ENCODE peak calls at places on chromosomes 3 and 15, in six cellular contexts. G is HCT116, T is H1, B is K562, Y is HepG2, L is GM12878. J is an unnamed sample.
A peak's percentile ranks its signal among the peaks of the same experiment; 100 is the strongest.

GRCh38 chr15:47998523-47999113 is 122.2 kb upstream of the SLC24A5 start:
- DNase-seq in G (no peak), T (no peak), B (no peak), Y (no peak), L (no peak), J (no peak)

GRCh38 chr3:18648163-18648562 is 223.0 kb upstream of the SATB1 start:
- DNase-seq in G (no peak), T (no peak), B (no peak), Y (no peak), L (no peak), J (no peak)

GRCh38 chr15:31379577-31379976 is 52.9 kb downstream of the KLF13 start:
- DNase-seq in G (no peak), T (no peak), B (no peak), Y (no peak), L (no peak), J (no peak)

GRCh38 chr15:100726426-100727190 is 124.2 kb downstream of the ASB7 start:
- DNase-seq in G (no peak), T (no peak), B (no peak), Y (no peak), L (no peak), J (no peak)

GRCh38 chr3:36832406-36832805 is 68.1 kb upstream of the DCLK3 start:
- DNase-seq in G (no peak), T (no peak), B (no peak), Y (no peak), L (no peak), J (no peak)

GRCh38 chr3:12471228-12471627 is 13.1 kb upstream of the TSEN2 start:
- DNase-seq in G (peak; percentile 92), T (no peak), B (no peak), Y (peak; percentile 36), L (no peak), J (no peak)

GRCh38 chr3:114313426-114313825 is 19.6 kb downstream of the TIGIT start:
- DNase-seq in G (no peak), T (no peak), B (no peak), Y (no peak), L (no peak), J (no peak)

GRCh38 chr15:46786886-46787285 is 930.4 kb upstream of the SEMA6D start:
- DNase-seq in G (no peak), T (no peak), B (no peak), Y (no peak), L (no peak), J (no peak)

GRCh38 chr3:94417963-94418455 is 355.1 kb downstream of the NSUN3 start:
- DNase-seq in G (no peak), T (no peak), B (no peak), Y (no peak), L (no peak), J (no peak)

GRCh38 chr3:105503191-105503593 is 136.5 kb downstream of the ALCAM start:
- DNase-seq in G (no peak), T (no peak), B (no peak), Y (peak; percentile 95), L (no peak), J (no peak)

GRCh38 chr3:119343719-119344118 is 49.5 kb downstream of the ARHGAP31 start:
- DNase-seq in G (no peak), T (no peak), B (no peak), Y (no peak), L (no peak), J (no peak)

GRCh38 chr3:129614927-129615363 is 8.5 kb upstream of the PLXND1 start:
- DNase-seq in G (no peak), T (no peak), B (peak; percentile 56), Y (no peak), L (no peak), J (no peak)

GRCh38 chr3:9183011-9183410 is 66.4 kb downstream of the SRGAP3 start:
- DNase-seq in G (no peak), T (no peak), B (no peak), Y (no peak), L (no peak), J (no peak)

GRCh38 chr3:194395201-194395600 is 3.9 kb downstream of the GP5 start:
- DNase-seq in G (no peak), T (no peak), B (no peak), Y (peak; percentile 24), L (no peak), J (no peak)

DNA sequence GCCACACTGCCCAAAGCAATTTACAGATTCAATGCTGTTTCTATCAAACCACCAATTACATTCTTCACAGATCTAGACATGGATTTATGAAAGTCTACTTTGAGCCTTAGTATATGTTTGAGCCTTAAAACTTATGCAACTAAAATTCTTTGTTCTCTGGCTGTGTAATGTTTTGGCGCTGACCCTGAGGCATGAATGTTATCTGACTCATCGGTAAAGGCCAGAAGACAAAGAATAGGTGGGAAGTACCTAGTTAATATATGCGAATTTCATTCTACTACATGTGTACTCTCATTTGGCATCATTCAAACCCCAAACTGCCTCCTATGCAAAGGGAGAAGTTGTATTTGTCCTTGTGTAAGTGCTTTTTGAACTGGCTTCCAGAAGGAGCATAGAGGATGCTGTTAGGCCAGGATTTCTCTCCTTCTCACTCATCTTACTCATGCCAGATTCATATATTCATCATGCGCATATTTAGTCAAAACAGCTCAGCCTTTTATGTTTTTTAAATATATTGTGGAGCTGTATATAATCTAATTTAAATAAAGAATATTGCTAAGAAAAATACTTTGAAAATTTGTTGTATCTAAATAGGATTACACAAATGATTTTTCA is 204.2 kb downstream of the NFKBIZ start:
- DNase-seq in G (no peak), T (no peak), B (no peak), Y (no peak), L (no peak), J (no peak)
- TF ChIP-seq ZNF274 in G (no peak), T (no peak), B (no peak), Y (no peak), L (no peak), J (no peak)

DNA sequence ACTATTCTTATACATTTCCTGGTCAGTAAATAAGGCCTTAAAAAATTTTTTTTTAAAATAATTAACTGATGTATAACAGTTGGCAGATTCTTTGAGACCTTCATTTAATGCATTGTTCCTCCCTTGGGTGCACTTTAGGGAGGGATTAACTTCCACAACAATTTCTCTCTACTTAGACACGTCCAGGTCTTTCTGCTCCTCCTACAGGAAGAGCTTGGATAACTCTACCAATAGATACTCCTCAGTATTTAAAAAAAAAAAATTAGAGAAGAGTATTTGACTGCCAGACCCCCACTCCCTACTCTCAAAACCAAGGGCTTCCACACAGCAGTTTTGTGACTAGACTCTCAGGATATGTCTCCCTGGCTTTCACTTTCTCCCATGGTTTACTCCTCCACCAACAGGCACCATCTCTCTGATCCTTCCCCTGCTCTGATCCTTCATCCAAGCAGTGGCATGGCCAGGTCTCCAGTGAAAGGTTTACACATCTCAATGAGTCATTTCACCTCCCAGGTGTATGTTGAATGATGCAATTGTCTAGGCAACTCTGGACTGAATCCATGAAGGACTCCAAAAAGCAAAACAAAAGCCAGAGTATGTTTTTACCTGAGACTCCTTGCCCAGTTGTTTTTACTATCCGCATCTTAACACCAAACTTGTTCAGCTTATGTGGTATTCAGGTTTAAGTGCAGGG is 7.4 kb downstream of the ZIC4 start:
- DNase-seq in G (peak; percentile 22), T (no peak), B (no peak), Y (no peak), L (no peak), J (no peak)
- H3K4me3 ChIP-seq in G (no peak overlapping the region), T (peak overlapping the region; percentile 59), B (no peak overlapping the region), Y (no peak overlapping the region), L (no peak overlapping the region), J (no peak overlapping the region)

DNA sequence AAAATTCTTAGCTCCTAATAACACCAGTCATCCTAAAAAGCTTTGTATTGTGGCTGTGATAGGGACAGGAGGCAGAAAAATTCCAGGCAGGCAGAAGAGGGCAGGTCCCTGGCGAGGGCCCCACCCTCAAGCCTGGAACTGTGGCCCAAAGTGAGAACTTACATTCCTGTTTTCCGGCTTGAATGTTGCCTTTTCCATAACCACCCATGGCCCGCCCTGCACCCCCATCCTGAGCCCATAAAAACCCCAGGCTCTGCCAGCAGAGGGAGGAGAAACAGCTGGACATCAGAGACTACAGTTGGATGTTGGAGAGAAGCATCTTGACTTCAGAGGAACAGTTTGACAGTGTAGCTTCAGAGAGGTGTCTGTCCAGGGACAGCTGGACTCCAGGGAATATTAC is 37.3 kb downstream of the SLCO2A1 start:
- DNase-seq in G (no peak), T (no peak), B (no peak), Y (no peak), L (no peak), J (no peak)
- H3K9ac ChIP-seq in G (no peak overlapping the region), T (no peak overlapping the region), B (no peak overlapping the region), Y (no peak overlapping the region), L (no peak overlapping the region), J (no peak overlapping the region)

GRCh38 chr3:73608805-73609641 is 15.7 kb downstream of the PDZRN3 start:
- DNase-seq in G (no peak), T (no peak), B (no peak), Y (no peak), L (no peak), J (no peak)

GRCh38 chr3:73611176-73611575 is 13.6 kb downstream of the PDZRN3 start:
- DNase-seq in G (no peak), T (no peak), B (no peak), Y (no peak), L (no peak), J (no peak)

GRCh38 chr3:73610493-73610892 is 14.2 kb downstream of the PDZRN3 start:
- DNase-seq in G (no peak), T (no peak), B (no peak), Y (no peak), L (no peak), J (no peak)

GRCh38 chr3:73605861-73606260 is 18.9 kb downstream of the PDZRN3 start:
- DNase-seq in G (no peak), T (no peak), B (no peak), Y (no peak), L (no peak), J (no peak)

GRCh38 chr3:73609655-73610054 is 15.1 kb downstream of the PDZRN3 start:
- DNase-seq in G (no peak), T (no peak), B (no peak), Y (no peak), L (no peak), J (no peak)
- TF ChIP-seq ZNF274 in G (no peak), T (no peak), B (no peak), Y (no peak), L (no peak), J (no peak)

J was measured in NT2/D1.